ENCODE peak calls at places on chromosomes 12 and 14, in seven cellular contexts. N is uterus; P is CD8-positive, alpha-beta memory T cell; L is SK-N-SH; E is heart left ventricle; Q is GM23248; Y is endothelial cell of umbilical vein. F is an unnamed sample. For H3K4me1, the result is how much of the 10 kb centered on the place peaks cover.

GRCh38 chr12:123097521-123098084 is 53.3 kb downstream of the PITPNM2 start:
- DNase-seq in N (peak), P (no peak), L (no peak), E (peak), Q (no peak), Y (no peak), F (no peak)

GRCh38 chr12:129195081-129195480 is 341.8 kb downstream of the GLT1D1 start:
- DNase-seq in N (no peak), P (no peak), L (no peak), E (no peak), Q (no peak), Y (no peak), F (no peak)

GRCh38 chr14:77485901-77486678 is 12.5 kb downstream of the ISM2 start:
- DNase-seq in N (no peak), P (no peak), L (no peak), E (no peak), Q (peak), Y (no peak), F (no peak)

GRCh38 chr12:118850244-118850825 is 131.0 kb upstream of the SRRM4 start:
- DNase-seq in N (no peak), P (no peak), L (peak), E (no peak), Q (no peak), Y (no peak), F (no peak)

GRCh38 chr12:131920902-131921840 is 7.9 kb upstream of the PUS1 start:
- DNase-seq in N (no peak), P (no peak), L (no peak), E (no peak), Q (no peak), Y (no peak), F (no peak)

GRCh38 chr14:102086972-102087761 is at the start of gene HSP90AA1:
- DNase-seq in N (peak), P (peak), L (peak), E (peak), Q (peak), Y (peak), F (peak)

GRCh38 chr14:79576434-79576833 is 634.9 kb downstream of the DIO2 start:
- DNase-seq in N (no peak), P (no peak), L (no peak), E (no peak), Q (no peak), Y (no peak), F (no peak)

GRCh38 chr12:8038659-8039114 is 6.2 kb downstream of the FOXJ2 start:
- DNase-seq in N (peak), P (peak), L (peak), E (peak), Q (peak), Y (peak), F (no peak)

GRCh38 chr12:1811281-1811947 is 9.0 kb upstream of the LRTM2 start:
- DNase-seq in N (no peak), P (peak), L (no peak), E (no peak), Q (no peak), Y (peak), F (peak)

GRCh38 chr14:95059126-95059525 is 98.2 kb downstream of the DICER1 start:
- DNase-seq in N (no peak), P (no peak), L (no peak), E (no peak), Q (no peak), Y (no peak), F (no peak)

GRCh38 chr14:39050389-39050788 is 52.6 kb downstream of the SEC23A start:
- DNase-seq in N (no peak), P (no peak), L (no peak), E (no peak), Q (peak), Y (peak), F (no peak)

GRCh38 chr12:39990122-39991101 is 115.5 kb downstream of the SLC2A13 start:
- DNase-seq in N (peak), P (peak), L (peak), E (peak), Q (peak), Y (peak), F (peak)

GRCh38 chr12:131061041-131061806 is 107.5 kb downstream of the ADGRD1 start:
- DNase-seq in N (peak), P (no peak), L (no peak), E (peak), Q (no peak), Y (no peak), F (no peak)

GRCh38 chr14:59511916-59512530 is 27.7 kb downstream of the JKAMP start:
- DNase-seq in N (no peak), P (no peak), L (peak), E (no peak), Q (peak), Y (peak), F (no peak)

GRCh38 chr14:74792249-74793039 is 29.3 kb downstream of the YLPM1 start:
- DNase-seq in N (no peak), P (peak), L (no peak), E (no peak), Q (peak), Y (peak), F (no peak)

GRCh38 chr14:36605506-36605857 is 23.1 kb upstream of the NKX2-8 start:
- DNase-seq in N (no peak), P (no peak), L (no peak), E (no peak), Q (peak), Y (no peak), F (no peak)

GRCh38 chr12:29545102-29545467 is 47.6 kb upstream of the OVCH1 start:
- DNase-seq in N (no peak), P (no peak), L (no peak), E (no peak), Q (no peak), Y (no peak), F (no peak)
- H3K27ac ChIP-seq in N (no peak), P (no peak), L (no peak), E (no peak), Q (no peak), Y (no peak), F (no peak)

GRCh38 chr12:124727244-124727673 is 136.4 kb downstream of the SCARB1 start:
- DNase-seq in N (peak), P (no peak), L (no peak), E (peak), Q (peak), Y (peak), F (no peak)
- H3K4me3 ChIP-seq in N (no peak), P (no peak), L (no peak), E (no peak), Q (peak), Y (no peak), F (no peak)

GRCh38 chr14:105018414-105018813 is 2.5 kb downstream of the CDCA4 start:
- DNase-seq in N (no peak), P (no peak), L (no peak), E (no peak), Q (no peak), Y (no peak), F (no peak)

GRCh38 chr14:105014631-105015030 is 6.3 kb downstream of the CDCA4 start:
- DNase-seq in N (no peak), P (no peak), L (no peak), E (no peak), Q (no peak), Y (no peak), F (no peak)

GRCh38 chr14:105015242-105015641 is 5.6 kb downstream of the CDCA4 start:
- DNase-seq in N (no peak), P (no peak), L (no peak), E (no peak), Q (no peak), Y (peak), F (no peak)

GRCh38 chr14:105014032-105014431 is 6.9 kb downstream of the CDCA4 start:
- DNase-seq in N (no peak), P (no peak), L (no peak), E (no peak), Q (no peak), Y (no peak), F (no peak)

DNA sequence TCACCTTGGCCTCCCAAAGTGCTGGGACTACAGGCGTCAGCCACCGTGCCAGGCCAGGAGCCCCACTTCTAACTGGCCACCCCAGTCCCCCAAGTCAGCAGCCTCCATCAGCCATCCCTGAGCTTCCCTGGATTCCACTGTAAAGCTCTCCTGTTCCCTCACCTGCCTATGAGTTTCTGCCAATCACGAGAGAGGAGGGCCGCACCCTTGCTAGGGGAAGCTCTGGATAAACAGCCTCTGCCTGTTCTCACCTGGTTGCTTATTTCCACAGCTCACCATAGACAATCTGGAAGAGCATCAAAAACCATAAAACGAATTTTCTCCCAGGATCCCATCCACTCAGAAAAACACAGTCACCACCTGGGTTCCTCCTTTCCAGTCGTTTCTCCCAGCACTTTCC is 5.0 kb downstream of the CDCA4 start:
- DNase-seq in N (no peak), P (no peak), L (no peak), E (no peak), Q (no peak), Y (no peak), F (no peak)
- H3K4me1 ChIP-seq in N (under half), P (under half), L (half or more), E (under half), Q (under half), Y (under half), F (under half)

GRCh38 chr12:32589165-32589891 is 89.8 kb upstream of the DNM1L start:
- DNase-seq in N (no peak), P (no peak), L (no peak), E (no peak), Q (no peak), Y (no peak), F (no peak)
- H3K27ac ChIP-seq in N (no peak), P (no peak), L (no peak), E (no peak), Q (no peak), Y (no peak), F (no peak)

F was measured in effector memory CD4-positive, alpha-beta T cell.